ENCODE peak calls at places on chromosomes 7 and 10, in five cellular contexts. One of them, this sample, is unnamed.

GRCh38 chr7:80542398-80542797 is 30.5 kb upstream of the GNAT3 start:
- DNase-seq in tibial artery: no peak
- DNase-seq in PC-9: peak; percentile 95
- DNase-seq in effector memory CD4-positive, alpha-beta T cell: no peak
- DNase-seq in stomach: no peak
- DNase-seq in this sample: no peak

GRCh38 chr10:60305394-60305892 is 84.2 kb downstream of the ANK3 start:
- DNase-seq in tibial artery: no peak
- DNase-seq in PC-9: no peak
- DNase-seq in effector memory CD4-positive, alpha-beta T cell: no peak
- DNase-seq in stomach: no peak
- DNase-seq in this sample: no peak

GRCh38 chr7:113128028-113128427 is 9.7 kb upstream of the SMIM30 start:
- DNase-seq in tibial artery: no peak
- DNase-seq in PC-9: no peak
- DNase-seq in effector memory CD4-positive, alpha-beta T cell: no peak
- DNase-seq in stomach: no peak
- DNase-seq in this sample: no peak

GRCh38 chr10:99689461-99689860 is 30.2 kb downstream of the ENTPD7 start:
- DNase-seq in tibial artery: no peak
- DNase-seq in PC-9: peak; percentile 70
- DNase-seq in effector memory CD4-positive, alpha-beta T cell: no peak
- DNase-seq in stomach: no peak
- DNase-seq in this sample: no peak

GRCh38 chr10:43255644-43256431 is 11.0 kb downstream of the RASGEF1A start:
- DNase-seq in tibial artery: no peak
- DNase-seq in PC-9: no peak
- DNase-seq in effector memory CD4-positive, alpha-beta T cell: no peak
- DNase-seq in stomach: peak; percentile 27
- DNase-seq in this sample: peak; percentile 62

GRCh38 chr10:127309609-127310008 is 113.2 kb upstream of the INSYN2A start:
- DNase-seq in tibial artery: no peak
- DNase-seq in PC-9: no peak
- DNase-seq in effector memory CD4-positive, alpha-beta T cell: no peak
- DNase-seq in stomach: no peak
- DNase-seq in this sample: no peak

GRCh38 chr7:92955081-92955480 is 118.7 kb upstream of the CDK6 start:
- DNase-seq in tibial artery: no peak
- DNase-seq in PC-9: no peak
- DNase-seq in effector memory CD4-positive, alpha-beta T cell: no peak
- DNase-seq in stomach: no peak
- DNase-seq in this sample: no peak

GRCh38 chr10:131946321-131946751 is 35.4 kb downstream of the BNIP3 start:
- DNase-seq in tibial artery: peak; percentile 62
- DNase-seq in PC-9: no peak
- DNase-seq in effector memory CD4-positive, alpha-beta T cell: no peak
- DNase-seq in stomach: no peak
- DNase-seq in this sample: no peak

DNA sequence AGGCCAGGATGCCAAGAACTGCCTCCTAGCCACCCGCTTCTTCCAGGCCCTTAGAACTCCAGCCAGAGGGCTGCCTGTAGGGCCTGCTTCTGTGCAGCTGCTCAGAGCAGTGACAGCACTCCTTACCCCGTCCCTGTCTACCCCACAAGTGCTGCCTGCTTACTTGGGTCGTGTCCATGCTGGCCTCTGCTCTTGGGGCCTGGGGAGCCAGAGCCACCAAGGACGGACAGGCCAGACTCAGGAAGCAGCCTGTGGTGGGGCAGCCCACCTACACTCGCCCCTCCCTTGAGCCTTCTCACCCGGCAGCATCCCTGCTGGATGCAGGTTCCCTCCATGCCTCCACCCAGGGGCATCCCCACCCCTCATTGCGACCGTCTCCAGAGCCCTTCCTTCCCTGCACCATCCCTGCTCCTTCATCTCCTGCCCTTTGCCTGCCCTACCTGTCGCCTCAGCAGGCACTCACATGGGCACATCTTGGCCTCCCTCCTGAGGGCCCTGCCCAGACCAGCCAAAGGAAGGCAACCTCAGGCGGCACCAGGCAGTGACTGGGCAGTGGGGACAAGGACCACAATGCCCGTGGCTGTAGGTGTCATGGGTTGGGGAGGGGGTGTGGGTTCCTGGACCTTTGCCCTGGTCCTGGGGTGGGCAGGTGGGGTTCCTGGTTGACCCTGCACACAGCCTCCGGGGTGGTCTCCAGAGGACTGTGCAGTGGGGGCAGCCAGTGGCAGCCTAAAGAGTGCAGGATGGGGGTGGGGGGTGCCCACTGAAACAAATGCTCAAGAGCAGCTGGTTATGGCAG is 78.0 kb upstream of the TNS3 start:
- DNase-seq in tibial artery: no peak
- DNase-seq in PC-9: no peak
- DNase-seq in effector memory CD4-positive, alpha-beta T cell: no peak
- DNase-seq in stomach: no peak
- DNase-seq in this sample: no peak
- H3K4me3 ChIP-seq in tibial artery: no peak overlapping the region
- H3K4me3 ChIP-seq in PC-9: no peak overlapping the region
- H3K4me3 ChIP-seq in effector memory CD4-positive, alpha-beta T cell: no peak overlapping the region
- H3K4me3 ChIP-seq in stomach: no peak overlapping the region
- H3K4me3 ChIP-seq in this sample: no peak overlapping the region

GRCh38 chr10:955127-955819 is 23.8 kb upstream of the LARP4B start:
- DNase-seq in tibial artery: no peak
- DNase-seq in PC-9: no peak
- DNase-seq in effector memory CD4-positive, alpha-beta T cell: no peak
- DNase-seq in stomach: no peak
- DNase-seq in this sample: no peak
- H3K4me3 ChIP-seq in tibial artery: no peak overlapping the region
- H3K4me3 ChIP-seq in PC-9: no peak overlapping the region
- H3K4me3 ChIP-seq in effector memory CD4-positive, alpha-beta T cell: no peak overlapping the region
- H3K4me3 ChIP-seq in stomach: no peak overlapping the region
- H3K4me3 ChIP-seq in this sample: no peak overlapping the region

GRCh38 chr10:73117976-73118743 is 7.9 kb downstream of the NUDT13 start:
- DNase-seq in tibial artery: no peak
- DNase-seq in PC-9: peak; percentile 94
- DNase-seq in effector memory CD4-positive, alpha-beta T cell: no peak
- DNase-seq in stomach: no peak
- DNase-seq in this sample: no peak
- H3K4me3 ChIP-seq in tibial artery: no peak overlapping the region
- H3K4me3 ChIP-seq in PC-9: peak overlapping the region; percentile 29
- H3K4me3 ChIP-seq in effector memory CD4-positive, alpha-beta T cell: no peak overlapping the region
- H3K4me3 ChIP-seq in stomach: no peak overlapping the region
- H3K4me3 ChIP-seq in this sample: no peak overlapping the region

GRCh38 chr7:137296551-137296950 is 47.0 kb downstream of the PTN start:
- DNase-seq in tibial artery: no peak
- DNase-seq in PC-9: no peak
- DNase-seq in effector memory CD4-positive, alpha-beta T cell: no peak
- DNase-seq in stomach: no peak
- DNase-seq in this sample: no peak

GRCh38 chr7:137295925-137296324 is 47.6 kb downstream of the PTN start:
- DNase-seq in tibial artery: no peak
- DNase-seq in PC-9: no peak
- DNase-seq in effector memory CD4-positive, alpha-beta T cell: no peak
- DNase-seq in stomach: no peak
- DNase-seq in this sample: no peak

GRCh38 chr7:137298464-137298794 is 45.1 kb downstream of the PTN start:
- DNase-seq in tibial artery: no peak
- DNase-seq in PC-9: no peak
- DNase-seq in effector memory CD4-positive, alpha-beta T cell: no peak
- DNase-seq in stomach: no peak
- DNase-seq in this sample: no peak

GRCh38 chr7:137302075-137302474 is 41.5 kb downstream of the PTN start:
- DNase-seq in tibial artery: no peak
- DNase-seq in PC-9: no peak
- DNase-seq in effector memory CD4-positive, alpha-beta T cell: no peak
- DNase-seq in stomach: no peak
- DNase-seq in this sample: no peak

GRCh38 chr7:137297551-137298463 is 45.7 kb downstream of the PTN start:
- DNase-seq in tibial artery: no peak
- DNase-seq in PC-9: no peak
- DNase-seq in effector memory CD4-positive, alpha-beta T cell: no peak
- DNase-seq in stomach: no peak
- DNase-seq in this sample: no peak
- H3K4me3 ChIP-seq in tibial artery: no peak overlapping the region
- H3K4me3 ChIP-seq in PC-9: no peak overlapping the region
- H3K4me3 ChIP-seq in effector memory CD4-positive, alpha-beta T cell: no peak overlapping the region
- H3K4me3 ChIP-seq in stomach: no peak overlapping the region
- H3K4me3 ChIP-seq in this sample: no peak overlapping the region

GRCh38 chr10:119896061-119896655 is 3.6 kb downstream of the SEC23IP start:
- DNase-seq in tibial artery: no peak
- DNase-seq in PC-9: no peak
- DNase-seq in effector memory CD4-positive, alpha-beta T cell: no peak
- DNase-seq in stomach: peak; percentile 51
- DNase-seq in this sample: no peak
- H3K4me3 ChIP-seq in tibial artery: no peak overlapping the region
- H3K4me3 ChIP-seq in PC-9: no peak overlapping the region
- H3K4me3 ChIP-seq in effector memory CD4-positive, alpha-beta T cell: no peak overlapping the region
- H3K4me3 ChIP-seq in stomach: no peak overlapping the region
- H3K4me3 ChIP-seq in this sample: no peak overlapping the region

DNA sequence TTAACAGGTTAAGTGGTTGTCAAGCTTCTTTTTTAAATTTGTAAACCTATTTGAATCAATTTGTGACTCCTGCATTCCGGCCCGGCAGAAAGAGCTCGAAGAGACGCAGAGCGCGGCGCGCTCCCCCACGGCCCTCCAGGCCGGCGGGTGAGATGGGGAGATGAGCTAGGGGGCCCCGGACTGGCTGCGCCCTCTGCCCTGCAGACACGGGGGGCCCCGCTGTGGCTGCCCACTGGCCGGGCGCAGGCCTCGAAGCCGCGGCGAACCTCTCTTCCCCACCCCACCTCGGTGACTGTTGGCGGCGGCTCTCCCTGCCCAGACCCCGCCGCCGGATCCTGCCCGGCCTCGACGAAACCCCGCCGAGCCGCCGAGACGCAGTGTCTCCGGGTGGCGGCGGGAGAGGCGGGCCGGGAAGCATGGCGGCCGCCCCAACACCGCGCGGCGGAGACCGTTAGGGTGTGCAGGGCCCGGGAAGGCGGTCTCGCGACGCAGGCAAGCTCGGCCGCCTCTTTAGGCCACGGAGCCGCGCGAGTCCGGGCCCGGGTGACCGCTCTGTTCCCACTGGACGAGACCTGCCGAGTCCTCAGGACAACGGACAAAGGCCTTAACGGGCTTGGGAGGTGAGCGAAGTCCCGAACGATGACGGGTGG is 24.1 kb downstream of the NUP42 start:
- DNase-seq in tibial artery: no peak
- DNase-seq in PC-9: no peak
- DNase-seq in effector memory CD4-positive, alpha-beta T cell: no peak
- DNase-seq in stomach: no peak
- DNase-seq in this sample: peak; percentile 85
- H3K4me3 ChIP-seq in tibial artery: peak overlapping the region; percentile 32
- H3K4me3 ChIP-seq in PC-9: no peak overlapping the region
- H3K4me3 ChIP-seq in effector memory CD4-positive, alpha-beta T cell: no peak overlapping the region
- H3K4me3 ChIP-seq in stomach: peak overlapping the region; percentile 37
- H3K4me3 ChIP-seq in this sample: peak overlapping the region; percentile 24

DNA sequence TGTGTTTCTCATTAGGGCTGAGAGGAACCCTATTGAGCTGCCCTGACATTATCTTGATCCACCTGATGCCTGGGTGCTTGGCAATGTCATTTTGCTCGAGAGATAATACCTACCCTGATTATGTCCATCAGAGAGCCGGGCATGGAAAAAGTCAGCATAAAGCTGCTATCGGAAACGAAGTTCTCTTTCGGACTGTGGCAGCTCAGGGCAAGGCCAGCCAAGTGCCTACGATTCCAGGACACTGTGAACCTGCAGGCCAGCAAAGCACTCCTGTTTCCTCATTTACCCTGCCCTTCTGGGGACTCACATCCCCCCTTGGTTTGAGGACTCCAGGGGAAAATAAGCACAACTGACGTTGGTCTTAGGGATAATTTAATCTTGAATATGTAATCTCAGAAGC is 25.2 kb upstream of the NPTX2 start:
- DNase-seq in tibial artery: no peak
- DNase-seq in PC-9: no peak
- DNase-seq in effector memory CD4-positive, alpha-beta T cell: no peak
- DNase-seq in stomach: no peak
- DNase-seq in this sample: no peak
- H3K4me3 ChIP-seq in tibial artery: no peak overlapping the region
- H3K4me3 ChIP-seq in PC-9: no peak overlapping the region
- H3K4me3 ChIP-seq in effector memory CD4-positive, alpha-beta T cell: no peak overlapping the region
- H3K4me3 ChIP-seq in stomach: no peak overlapping the region
- H3K4me3 ChIP-seq in this sample: no peak overlapping the region

GRCh38 chr10:84177541-84178386 is 4.2 kb downstream of the GPR15LG start:
- DNase-seq in tibial artery: no peak
- DNase-seq in PC-9: no peak
- DNase-seq in effector memory CD4-positive, alpha-beta T cell: no peak
- DNase-seq in stomach: no peak
- DNase-seq in this sample: no peak
- H3K4me3 ChIP-seq in tibial artery: no peak overlapping the region
- H3K4me3 ChIP-seq in PC-9: no peak overlapping the region
- H3K4me3 ChIP-seq in effector memory CD4-positive, alpha-beta T cell: no peak overlapping the region
- H3K4me3 ChIP-seq in stomach: no peak overlapping the region
- H3K4me3 ChIP-seq in this sample: no peak overlapping the region

DNA sequence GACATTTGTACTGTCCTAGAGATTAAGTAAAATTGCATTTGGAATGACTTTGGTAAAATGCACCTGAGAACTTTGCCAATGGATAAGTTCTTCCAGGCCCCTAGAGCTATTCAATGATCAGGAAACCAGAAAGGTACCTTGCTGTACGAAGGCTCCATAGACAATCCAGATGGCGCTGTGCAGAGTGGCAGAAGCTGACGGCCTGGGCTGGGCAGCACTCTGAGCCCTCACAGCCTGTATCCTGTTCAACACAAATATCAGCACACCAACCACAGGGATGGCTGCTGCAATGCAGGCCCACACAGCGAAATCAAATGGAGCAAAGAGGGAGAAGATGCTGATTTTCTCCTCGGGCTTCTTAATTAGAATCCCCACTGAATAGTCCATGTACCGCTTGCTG is 642.4 kb downstream of the GRID1 start:
- DNase-seq in tibial artery: no peak
- DNase-seq in PC-9: no peak
- DNase-seq in effector memory CD4-positive, alpha-beta T cell: no peak
- DNase-seq in stomach: no peak
- DNase-seq in this sample: no peak
- H3K4me3 ChIP-seq in tibial artery: no peak overlapping the region
- H3K4me3 ChIP-seq in PC-9: no peak overlapping the region
- H3K4me3 ChIP-seq in effector memory CD4-positive, alpha-beta T cell: no peak overlapping the region
- H3K4me3 ChIP-seq in stomach: no peak overlapping the region
- H3K4me3 ChIP-seq in this sample: no peak overlapping the region

This sample was measured in left lung.